ENCODE peak calls at places on chromosomes 2 and 18, in nine cellular contexts. J is T-helper 17 cell; L is activated CD4-positive, CD25-positive, alpha-beta regulatory T cell; Z is dorsolateral prefrontal cortex; P is iris pigment epithelial cell; E is stimulated activated CD4-positive, alpha-beta T cell treated with anti-CD3 and anti-CD28 coated beads, Interleukin-1b, Interleukin-23, amount 100 ng/mL, for 1 hour; A is HFF-Myc; Q is heart right ventricle; I is ELR. W is an unnamed sample.
A peak's percentile ranks its signal among the peaks of the same experiment; 100 is the strongest.

GRCh38 chr2:147829106-147829505 is 15.7 kb upstream of the ACVR2A start:
- DNase-seq in E (no peak), Q (no peak), I (peak; percentile 68), J (no peak), P (peak; percentile 85), Z (no peak), A (peak; percentile 75), L (no peak), W (peak; percentile 52)

GRCh38 chr2:191656792-191657191 is 21.1 kb upstream of the NABP1 start:
- DNase-seq in I (no peak), Q (no peak), L (no peak), E (no peak), P (no peak), Z (no peak), J (no peak), A (no peak), W (no peak)

GRCh38 chr2:179272406-179273192 is 8.0 kb upstream of the SESTD1 start:
- DNase-seq in A (no peak), J (no peak), L (no peak), I (no peak), E (no peak), Z (no peak), P (peak; percentile 85), Q (no peak), W (peak; percentile 44)

GRCh38 chr2:201257381-201257940 is 2.9 kb upstream of the CASP8 start:
- DNase-seq in J (peak; percentile 45), E (no peak), A (no peak), Z (no peak), L (no peak), I (no peak), P (no peak), Q (peak; percentile 11), W (no peak)

GRCh38 chr2:71417300-71418202 is 35.8 kb upstream of the DYSF start:
- DNase-seq in A (no peak), P (no peak), E (no peak), L (no peak), J (no peak), Z (no peak), Q (no peak), I (no peak), W (no peak)

GRCh38 chr2:174012347-174013309 is 47.5 kb upstream of the SP3 start:
- DNase-seq in Q (peak; percentile 82), Z (no peak), E (no peak), I (peak; percentile 55), P (peak; percentile 66), J (no peak), L (no peak), A (no peak), W (no peak)

GRCh38 chr2:68637047-68637446 is 6.3 kb upstream of the PROKR1 start:
- DNase-seq in I (no peak), P (no peak), L (no peak), E (no peak), Q (no peak), A (no peak), Z (no peak), J (no peak), W (no peak)

GRCh38 chr2:181937473-181937872 is 45.9 kb downstream of the ITPRID2 start:
- DNase-seq in Z (no peak), P (peak; percentile 68), A (no peak), Q (no peak), J (no peak), E (no peak), I (peak; percentile 16), L (no peak), W (no peak)

GRCh38 chr2:113124181-113124961 is 3.0 kb upstream of the IL1RN start:
- DNase-seq in E (no peak), P (peak; percentile 25), Q (peak; percentile 12), L (no peak), I (peak; percentile 69), A (no peak), J (no peak), Z (no peak), W (no peak)

GRCh38 chr2:33264766-33265165 is 211.7 kb upstream of the RASGRP3 start:
- DNase-seq in Q (no peak), E (no peak), L (no peak), Z (no peak), I (no peak), J (no peak), P (peak; percentile 31), A (no peak), W (no peak)

GRCh38 chr18:78937166-78937565 is 42.5 kb upstream of the SALL3 start:
- DNase-seq in Q (no peak), E (no peak), J (no peak), Z (no peak), I (no peak), A (no peak), P (no peak), L (no peak), W (no peak)

GRCh38 chr2:168697668-168698121 is 104.7 kb upstream of the NOSTRIN start:
- DNase-seq in E (no peak), Q (no peak), Z (no peak), P (peak; percentile 47), I (no peak), J (no peak), L (no peak), A (no peak), W (no peak)

GRCh38 chr2:101613073-101613704 is 84.3 kb upstream of the MAP4K4 start:
- DNase-seq in Z (no peak), P (no peak), E (no peak), J (no peak), A (no peak), L (no peak), I (no peak), Q (peak; percentile 25), W (no peak)

GRCh38 chr2:54575379-54575888 is 119.3 kb downstream of the SPTBN1 start:
- DNase-seq in I (peak; percentile 40), Q (no peak), Z (no peak), J (no peak), L (no peak), E (no peak), P (peak; percentile 92), A (no peak), W (no peak)

GRCh38 chr2:40488101-40488598 is 36.3 kb upstream of the SLC8A1 start:
- DNase-seq in E (no peak), Z (no peak), Q (no peak), L (no peak), J (no peak), I (peak; percentile 74), A (peak; percentile 11), P (peak; percentile 57), W (peak; percentile 24)

W was measured in AG09319.